ENCODE peak calls at places on chromosome 22, in nine cellular contexts. S is SHP77; U is lower lobe of right lung; O is AG04450; Q is activated CD4-positive, alpha-beta T cell treated with anti-CD3 and anti-CD28 coated beads, Interleukin-2, amount 50 U/mL, for 1 hour; H is tibial nerve; D is NCI-H69; C is HT-29; Z is activated naive CD4-positive, alpha-beta T cell treated with anti-CD3 and anti-CD28 coated beads, Interleukin-2, amount 10 ng/mL, durations not matched to agents 7 days and 5 days. W is an unnamed sample.

GRCh38 chr22:45911601-45912271 is 65.2 kb downstream of the WNT7B start:
- DNase-seq in S (peak; percentile 89), U (peak; percentile 88), O (no peak), Q (no peak), H (no peak), D (peak; percentile 95), C (peak; percentile 81), Z (no peak), W (no peak)

GRCh38 chr22:21697021-21697771 is 31.4 kb downstream of the PPIL2 start:
- DNase-seq in S (no peak), U (no peak), O (no peak), Q (no peak), H (no peak), D (no peak), C (no peak), Z (no peak), W (no peak)

GRCh38 chr22:43514476-43515157 is 102.8 kb downstream of the MPPED1 start:
- DNase-seq in S (no peak), U (peak; percentile 32), O (no peak), Q (no peak), H (no peak), D (no peak), C (no peak), Z (no peak), W (no peak)

GRCh38 chr22:19807914-19808872 is 46.5 kb downstream of the GNB1L start:
- DNase-seq in S (no peak), U (peak; percentile 33), O (no peak), Q (no peak), H (no peak), D (no peak), C (no peak), Z (no peak), W (peak; percentile 43)

GRCh38 chr22:41563051-41563711 is 2.4 kb downstream of the CSDC2 start:
- DNase-seq in S (no peak), U (no peak), O (no peak), Q (no peak), H (no peak), D (no peak), C (no peak), Z (no peak), W (no peak)

GRCh38 chr22:44164031-44164430 is 16.7 kb upstream of the PARVG start:
- DNase-seq in S (no peak), U (peak; percentile 56), O (no peak), Q (no peak), H (no peak), D (no peak), C (no peak), Z (no peak), W (no peak)

GRCh38 chr22:38762607-38763006 is 6.8 kb upstream of the SUN2 start:
- DNase-seq in S (peak; percentile 47), U (no peak), O (no peak), Q (no peak), H (no peak), D (no peak), C (no peak), Z (no peak), W (no peak)

GRCh38 chr22:17120281-17120680 is 879 bp downstream of the TMEM121B start:
- DNase-seq in S (no peak), U (peak; percentile 71), O (no peak), Q (peak; percentile 60), H (no peak), D (peak; percentile 42), C (no peak), Z (peak; percentile 76), W (peak; percentile 82)

GRCh38 chr22:42964994-42965699 is 49.8 kb downstream of the PACSIN2 start:
- DNase-seq in S (peak; percentile 52), U (no peak), O (no peak), Q (no peak), H (no peak), D (peak; percentile 97), C (no peak), Z (no peak), W (no peak)

GRCh38 chr22:41023299-41023623 is 69.1 kb upstream of the EP300 start:
- DNase-seq in S (no peak), U (no peak), O (no peak), Q (no peak), H (no peak), D (no peak), C (no peak), Z (no peak), W (no peak)

GRCh38 chr22:40525250-40525884 is 111.2 kb downstream of the MRTFA start:
- DNase-seq in S (peak; percentile 8), U (peak; percentile 65), O (no peak), Q (peak; percentile 80), H (no peak), D (peak; percentile 55), C (peak; percentile 21), Z (peak; percentile 81), W (peak; percentile 89)

W was measured in activated effector memory CD4-positive, alpha-beta T cell treated with anti-CD3 and anti-CD28 coated beads, Interleukin-2, amount 50 U/mL, for 16 hours.